ENCODE peak calls at places on chromosomes 6 and 20, in seven cellular contexts. M, C, F, V, K, X and B are unnamed samples.

GRCh38 chr20:56932575-56933330 is 303.6 kb downstream of the TFAP2C start:
- DNase-seq in M (no peak), C (no peak), F (no peak), V (no peak), K (no peak), X (no peak), B (no peak)

GRCh38 chr20:16641511-16641910 is 68.3 kb upstream of the KIF16B start:
- DNase-seq in M (no peak), C (no peak), F (no peak), V (no peak), K (no peak), X (no peak), B (no peak)

GRCh38 chr20:38075161-38075998 is 41.8 kb downstream of the RPRD1B start:
- DNase-seq in M (no peak), C (no peak), F (peak), V (no peak), K (no peak), X (peak), B (no peak)

GRCh38 chr6:32151885-32152311 is at the start of gene PRRT1:
- DNase-seq in M (no peak), C (peak), F (no peak), V (peak), K (no peak), X (no peak), B (peak)

GRCh38 chr20:1171461-1172093 is 13.2 kb downstream of the TMEM74B start:
- DNase-seq in M (peak), C (peak), F (peak), V (peak), K (peak), X (peak), B (peak)

GRCh38 chr20:63128367-63128766 is 87.6 kb downstream of the YTHDF1 start:
- DNase-seq in M (no peak), C (no peak), F (no peak), V (no peak), K (no peak), X (no peak), B (peak)

GRCh38 chr6:15631380-15631913 is 31.4 kb downstream of the DTNBP1 start:
- DNase-seq in M (no peak), C (no peak), F (no peak), V (no peak), K (no peak), X (peak), B (no peak)

GRCh38 chr6:148501178-148501590 is 158.5 kb downstream of the SASH1 start:
- DNase-seq in M (peak), C (no peak), F (peak), V (no peak), K (no peak), X (no peak), B (peak)

GRCh38 chr20:62285722-62286121 is 17.1 kb upstream of the ADRM1 start:
- DNase-seq in M (no peak), C (no peak), F (no peak), V (no peak), K (no peak), X (no peak), B (peak)

GRCh38 chr6:155177369-155177961 is 86.3 kb upstream of the CLDN20 start:
- DNase-seq in M (peak), C (peak), F (peak), V (no peak), K (peak), X (peak), B (peak)

GRCh38 chr6:16723833-16724232 is 37.4 kb downstream of the ATXN1 start:
- DNase-seq in M (peak), C (peak), F (peak), V (no peak), K (no peak), X (peak), B (peak)

GRCh38 chr20:32820000-32820697 is 395 bp downstream of the MAPRE1 start:
- DNase-seq in M (peak), C (peak), F (peak), V (peak), K (peak), X (peak), B (peak)

GRCh38 chr6:89270951-89271721 is 44.0 kb downstream of the GABRR2 start:
- DNase-seq in M (no peak), C (no peak), F (no peak), V (peak), K (no peak), X (no peak), B (no peak)

GRCh38 chr20:39021748-39022147 is 59.6 kb downstream of the DHX35 start:
- DNase-seq in M (no peak), C (no peak), F (no peak), V (no peak), K (no peak), X (no peak), B (no peak)

GRCh38 chr6:15608406-15608805 is 54.4 kb downstream of the DTNBP1 start:
- DNase-seq in M (peak), C (no peak), F (peak), V (no peak), K (no peak), X (no peak), B (peak)

GRCh38 chr6:151452750-151453427 is 963 bp upstream of the RMND1 start:
- DNase-seq in M (no peak), C (no peak), F (no peak), V (no peak), K (peak), X (no peak), B (peak)

GRCh38 chr6:27076116-27076515 is 171.4 kb upstream of the PRSS16 start:
- DNase-seq in M (no peak), C (no peak), F (no peak), V (no peak), K (no peak), X (no peak), B (no peak)

GRCh38 chr6:43092635-43093034 is 16.5 kb downstream of the PTK7 start:
- DNase-seq in M (no peak), C (no peak), F (no peak), V (no peak), K (no peak), X (no peak), B (no peak)

GRCh38 chr20:51906049-51906448 is 103.7 kb upstream of the SALL4 start:
- DNase-seq in M (no peak), C (no peak), F (no peak), V (no peak), K (no peak), X (no peak), B (no peak)

GRCh38 chr6:25874118-25874517 is at the start of gene SLC17A3:
- DNase-seq in M (no peak), C (no peak), F (no peak), V (no peak), K (no peak), X (no peak), B (no peak)

GRCh38 chr20:47165376-47165865 is 191.1 kb downstream of the ZMYND8 start:
- DNase-seq in M (no peak), C (no peak), F (no peak), V (no peak), K (no peak), X (peak), B (no peak)

GRCh38 chr20:47503685-47504084 is 2.0 kb downstream of the NCOA3 start:
- DNase-seq in M (no peak), C (no peak), F (no peak), V (no peak), K (no peak), X (no peak), B (peak)

GRCh38 chr6:31070711-31071197 is 41.6 kb downstream of the C6orf15 start:
- DNase-seq in M (peak), C (peak), F (peak), V (peak), K (peak), X (peak), B (peak)

GRCh38 chr20:41233976-41234514 is 83.5 kb downstream of the ZHX3 start:
- DNase-seq in M (no peak), C (no peak), F (no peak), V (no peak), K (no peak), X (no peak), B (no peak)

GRCh38 chr20:41231850-41232249 is 85.7 kb downstream of the ZHX3 start:
- DNase-seq in M (no peak), C (no peak), F (no peak), V (no peak), K (no peak), X (no peak), B (no peak)

GRCh38 chr20:41234546-41234945 is 83.0 kb downstream of the ZHX3 start:
- DNase-seq in M (no peak), C (no peak), F (no peak), V (no peak), K (no peak), X (no peak), B (peak)

GRCh38 chr20:41231136-41231535 is 86.4 kb downstream of the ZHX3 start:
- DNase-seq in M (no peak), C (no peak), F (no peak), V (no peak), K (no peak), X (no peak), B (no peak)

DNA sequence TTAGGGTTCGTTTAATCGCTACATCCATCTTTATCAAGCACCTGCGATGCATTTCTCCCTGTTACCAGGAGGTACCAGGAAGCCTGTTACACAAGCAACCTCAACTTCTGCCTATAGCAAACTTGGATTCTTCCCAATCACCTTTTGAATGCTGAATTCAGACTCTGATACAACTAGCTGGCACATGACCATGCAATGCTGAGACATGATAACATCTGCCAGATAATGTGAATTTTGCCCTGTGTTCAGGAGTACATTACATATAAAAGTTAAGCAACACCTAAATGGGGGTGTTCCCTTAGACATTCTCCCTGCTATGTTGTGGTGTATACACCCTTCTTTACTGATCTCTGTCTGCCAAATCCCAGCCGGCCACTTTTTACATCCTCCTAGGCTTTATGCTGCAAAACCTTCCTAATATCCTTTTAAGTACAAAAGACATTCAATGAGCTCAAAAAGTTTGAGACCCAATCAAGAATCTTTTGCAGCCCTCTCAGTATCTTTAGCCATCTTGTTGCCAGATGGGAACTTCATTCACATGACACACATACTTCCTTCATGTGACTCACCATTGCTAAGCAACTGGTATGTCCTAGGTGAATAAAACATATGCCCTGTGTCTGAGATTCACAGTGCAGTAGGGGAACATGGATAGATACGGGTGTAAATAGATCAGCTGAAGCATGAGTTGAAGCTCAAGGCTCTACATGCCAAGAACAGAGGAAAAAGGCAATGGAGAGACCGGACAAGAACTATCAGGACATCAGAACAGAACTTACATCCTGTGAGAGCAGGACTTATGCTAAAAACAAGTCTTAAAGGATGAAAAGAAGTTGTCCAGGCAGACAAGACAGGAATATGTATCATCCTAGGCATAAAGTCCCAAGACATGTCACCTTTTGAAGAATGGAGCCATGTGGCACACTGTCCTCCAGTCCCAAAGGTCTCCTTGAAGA is 84.3 kb downstream of the ZHX3 start:
- DNase-seq in M (peak), C (no peak), F (peak), V (no peak), K (no peak), X (no peak), B (peak)
- H3K4me3 ChIP-seq in M (peak), C (no peak), F (no peak), V (no peak), K (no peak), X (no peak), B (peak)

DNA sequence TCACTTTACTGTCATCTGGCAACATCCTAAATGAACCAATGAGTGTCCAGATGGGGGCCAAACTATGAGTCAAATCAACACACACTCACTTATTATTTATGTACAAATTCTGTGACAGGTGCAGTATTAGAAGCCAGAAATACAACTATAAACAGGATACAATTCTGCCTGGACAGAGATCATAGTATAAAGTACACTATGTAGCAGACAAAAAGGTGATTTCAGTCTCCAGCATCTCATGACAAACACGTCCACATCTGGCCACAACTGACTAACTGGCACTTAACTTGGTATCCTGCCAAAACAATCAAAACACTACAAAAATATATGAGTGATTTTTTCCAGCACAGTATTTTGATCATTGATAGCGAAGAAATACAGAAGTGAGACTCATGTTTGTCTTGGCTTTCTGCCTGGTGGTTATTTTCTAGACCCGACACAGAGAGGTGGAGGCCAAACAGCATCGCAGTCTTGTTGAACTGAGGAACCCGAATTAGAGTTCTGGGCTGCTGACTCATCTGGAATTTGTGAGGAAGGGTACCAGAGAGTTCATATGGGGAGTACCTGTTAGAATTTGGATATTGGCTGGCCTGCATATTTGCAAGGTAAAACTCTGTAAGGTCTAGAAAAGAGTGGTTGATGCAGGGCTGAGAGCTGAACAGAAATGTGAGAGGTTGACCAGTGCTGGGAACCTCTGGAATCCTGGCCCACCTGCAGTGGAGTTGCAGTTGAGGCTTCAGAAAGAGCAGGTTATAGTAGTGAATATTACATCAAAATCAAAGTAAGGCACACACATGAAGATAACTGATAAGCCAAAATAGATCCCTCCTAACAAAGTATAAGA is 475.2 kb downstream of the PTPRT start:
- DNase-seq in M (no peak), C (no peak), F (no peak), V (no peak), K (no peak), X (no peak), B (no peak)
- H3K4me2 ChIP-seq in M (no peak), C (no peak), F (no peak), V (no peak), K (no peak), X (no peak), B (no peak)

GRCh38 chr20:44979090-44979621 is 12.8 kb downstream of the STK4 start:
- DNase-seq in M (no peak), C (no peak), F (peak), V (no peak), K (peak), X (no peak), B (peak)
- H3K4me3 ChIP-seq in M (no peak), C (no peak), F (no peak), V (no peak), K (peak), X (no peak), B (no peak)

GRCh38 chr6:168206681-168207274 is 112.8 kb downstream of the DACT2 start:
- DNase-seq in M (no peak), C (no peak), F (no peak), V (no peak), K (no peak), X (no peak), B (no peak)
- H3K4me2 ChIP-seq in M (no peak), C (no peak), F (no peak), V (no peak), K (no peak), X (no peak), B (no peak)

GRCh38 chr20:46028110-46028509 is 905 bp upstream of the SLC12A5 start:
- DNase-seq in M (no peak), C (no peak), F (no peak), V (no peak), K (no peak), X (no peak), B (peak)
- H3K4me3 ChIP-seq in M (no peak), C (no peak), F (no peak), V (no peak), K (no peak), X (no peak), B (no peak)

GRCh38 chr20:54069501-54069971 is 858 bp downstream of the BCAS1 start:
- DNase-seq in M (no peak), C (peak), F (no peak), V (peak), K (no peak), X (no peak), B (no peak)

GRCh38 chr20:54068966-54069365 is 1.4 kb downstream of the BCAS1 start:
- DNase-seq in M (no peak), C (peak), F (no peak), V (no peak), K (no peak), X (no peak), B (no peak)

GRCh38 chr20:54065601-54066038 is 4.8 kb downstream of the BCAS1 start:
- DNase-seq in M (no peak), C (no peak), F (no peak), V (no peak), K (no peak), X (no peak), B (peak)

GRCh38 chr20:54068495-54068894 is 1.9 kb downstream of the BCAS1 start:
- DNase-seq in M (no peak), C (no peak), F (no peak), V (peak), K (no peak), X (no peak), B (no peak)

DNA sequence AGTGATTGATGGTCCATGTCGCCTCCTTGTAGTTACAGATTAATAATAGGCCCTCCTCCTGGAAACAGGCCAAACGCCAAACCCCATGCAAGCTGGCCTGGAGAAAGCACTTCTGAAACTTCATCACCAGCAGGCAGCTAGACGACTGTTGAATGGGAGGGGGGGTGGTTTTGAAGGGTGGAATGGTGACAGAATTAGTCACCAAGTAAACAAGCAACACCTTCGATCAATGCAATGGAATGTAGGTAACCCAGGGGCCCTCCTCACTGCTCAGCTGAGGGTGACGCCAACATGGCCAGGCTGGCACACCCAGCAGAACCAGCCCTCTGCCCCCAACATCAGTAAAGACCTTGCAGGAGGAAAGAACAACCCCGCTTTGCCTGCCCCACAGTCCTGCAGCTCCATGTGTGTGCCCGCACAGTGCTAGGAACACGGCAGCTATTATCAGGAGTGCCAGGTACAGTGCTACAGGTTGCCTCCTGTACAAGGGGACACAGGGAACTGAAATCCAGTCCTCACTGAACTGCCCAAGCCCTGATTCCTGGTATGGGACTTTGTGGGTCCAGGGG is 2.7 kb downstream of the BCAS1 start:
- DNase-seq in M (peak), C (peak), F (no peak), V (no peak), K (no peak), X (peak), B (peak)
- H3K4me2 ChIP-seq in M (peak), C (peak), F (no peak), V (peak), K (no peak), X (peak), B (no peak)

GRCh38 chr6:107634147-107635057 is 144.5 kb downstream of the SOBP start:
- DNase-seq in M (no peak), C (peak), F (no peak), V (no peak), K (no peak), X (no peak), B (peak)
- H3K4me3 ChIP-seq in M (no peak), C (peak), F (no peak), V (peak), K (no peak), X (no peak), B (no peak)

DNA sequence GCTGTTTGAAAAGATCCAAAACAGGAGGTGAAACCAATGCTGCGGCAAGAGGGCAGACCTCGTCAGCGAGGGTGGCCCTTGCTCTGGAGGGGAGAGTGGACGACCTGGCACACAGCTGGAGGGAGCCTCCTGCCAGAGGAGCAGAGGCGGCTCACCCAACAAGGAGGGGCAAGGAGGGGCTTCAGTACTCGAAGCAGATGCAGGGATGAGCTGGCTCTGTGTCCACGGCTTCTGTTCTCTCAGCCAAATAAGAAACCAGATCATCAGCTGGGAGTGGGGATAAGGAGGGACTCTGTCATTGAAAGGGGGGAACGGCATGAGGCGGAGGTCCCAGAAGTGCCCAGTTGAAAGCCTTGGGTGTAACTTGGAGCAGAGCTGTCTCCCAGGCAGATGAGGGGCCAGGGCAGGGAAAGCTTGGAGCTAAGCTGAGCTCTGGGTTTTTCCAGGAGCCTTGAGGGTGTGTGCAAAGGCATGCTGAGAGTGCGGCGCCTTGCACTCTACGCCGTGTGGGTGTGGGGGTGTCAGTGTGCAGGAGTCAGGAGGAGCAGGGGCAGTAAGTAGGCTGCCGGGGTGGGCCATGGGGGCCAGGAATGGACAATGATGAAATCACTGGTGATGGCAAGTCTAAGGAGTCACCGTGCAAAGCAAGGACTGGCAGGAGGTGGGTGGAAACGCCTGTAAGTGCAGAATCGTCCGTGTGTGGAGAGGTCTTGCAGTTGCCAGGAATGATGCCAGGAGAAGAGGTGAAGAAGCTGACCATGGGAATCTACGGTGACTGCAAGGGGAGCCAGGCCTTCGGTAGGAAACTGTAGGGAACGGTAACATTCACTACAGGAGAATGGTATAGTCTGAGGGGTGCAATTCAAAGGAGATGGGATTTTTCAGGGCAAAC is 85.4 kb upstream of the FOXQ1 start:
- DNase-seq in M (no peak), C (no peak), F (no peak), V (no peak), K (no peak), X (no peak), B (peak)
- H3K4me2 ChIP-seq in M (no peak), C (no peak), F (no peak), V (no peak), K (no peak), X (peak), B (no peak)

GRCh38 chr20:21395666-21396044 is 1.7 kb downstream of the NKX2-4 start:
- DNase-seq in M (no peak), C (peak), F (no peak), V (no peak), K (no peak), X (no peak), B (peak)
- H3K4me3 ChIP-seq in M (no peak), C (peak), F (no peak), V (no peak), K (no peak), X (no peak), B (no peak)